ENCODE peak calls at places on chromosomes 16 and 17, in five cellular contexts. S is heart right ventricle, C is left lung, J is uterus, M is tibial nerve. Z is an unnamed sample. For H3K27me3, the result is how much of the 10 kb centered on the place peaks cover.

GRCh38 chr17:73500414-73500999 is 143.7 kb downstream of the SDK2 start:
- DNase-seq in S (no peak), C (no peak), J (no peak), M (no peak), Z (no peak)

GRCh38 chr17:1590031-1590746 is 27.6 kb upstream of the PITPNA start:
- DNase-seq in S (peak), C (peak), J (peak), M (no peak), Z (peak)

GRCh38 chr16:62644030-62644812 is 608.0 kb upstream of the CDH8 start:
- DNase-seq in S (no peak), C (peak), J (no peak), M (no peak), Z (no peak)

GRCh38 chr16:27347930-27348685 is 34.3 kb downstream of the IL4R start:
- DNase-seq in S (no peak), C (no peak), J (no peak), M (no peak), Z (no peak)

GRCh38 chr16:78628526-78628925 is 529.1 kb downstream of the WWOX start:
- DNase-seq in S (no peak), C (no peak), J (no peak), M (no peak), Z (no peak)

GRCh38 chr17:17847726-17848125 is 10.9 kb upstream of the SREBF1 start:
- DNase-seq in S (no peak), C (no peak), J (no peak), M (no peak), Z (no peak)

GRCh38 chr16:3292604-3293003 is 9.3 kb downstream of the ZNF263 start:
- DNase-seq in S (no peak), C (no peak), J (no peak), M (no peak), Z (no peak)

GRCh38 chr17:41278176-41278955 is 2.9 kb downstream of the KRTAP9-7 start:
- DNase-seq in S (no peak), C (no peak), J (no peak), M (no peak), Z (no peak)

GRCh38 chr16:11556945-11557720 is 29.6 kb downstream of the LITAF start:
- DNase-seq in S (no peak), C (no peak), J (no peak), M (no peak), Z (no peak)

GRCh38 chr17:71460943-71461342 is 659.9 kb upstream of the SOX9 start:
- DNase-seq in S (no peak), C (no peak), J (no peak), M (no peak), Z (no peak)

GRCh38 chr17:31321971-31322370 is 549 bp upstream of the EVI2A start:
- DNase-seq in S (no peak), C (no peak), J (no peak), M (no peak), Z (no peak)

GRCh38 chr17:45314761-45315549 is 1.9 kb downstream of the MAP3K14 start:
- DNase-seq in S (no peak), C (no peak), J (no peak), M (no peak), Z (no peak)

GRCh38 chr17:38748329-38749221 is at the start of gene PCGF2:
- DNase-seq in S (peak), C (peak), J (peak), M (peak), Z (peak)

GRCh38 chr16:72740346-72740745 is 307.6 kb downstream of the ZFHX3 start:
- DNase-seq in S (no peak), C (no peak), J (no peak), M (no peak), Z (peak)

GRCh38 chr17:17900615-17901520 is 64.1 kb upstream of the SREBF1 start:
- DNase-seq in S (peak), C (no peak), J (peak), M (peak), Z (peak)

GRCh38 chr17:28940675-28941074 is 10.6 kb downstream of the PHF12 start:
- DNase-seq in S (no peak), C (no peak), J (no peak), M (no peak), Z (no peak)

GRCh38 chr16:70789231-70789926 is 11.6 kb downstream of the VAC14 start:
- DNase-seq in S (peak), C (no peak), J (peak), M (peak), Z (no peak)

GRCh38 chr17:2485543-2485942 is 26.1 kb downstream of the METTL16 start:
- DNase-seq in S (no peak), C (no peak), J (no peak), M (no peak), Z (no peak)

GRCh38 chr17:35588196-35588920 is 1.2 kb downstream of the AP2B1 start:
- DNase-seq in S (no peak), C (no peak), J (no peak), M (no peak), Z (no peak)

GRCh38 chr17:48002920-48003685 is 32.2 kb downstream of the CDK5RAP3 start:
- DNase-seq in S (no peak), C (no peak), J (no peak), M (no peak), Z (no peak)

GRCh38 chr17:1720856-1721386 is 3.6 kb upstream of the WDR81 start:
- DNase-seq in S (peak), C (no peak), J (peak), M (no peak), Z (no peak)

GRCh38 chr17:75730065-75730464 is 8.8 kb downstream of the ITGB4 start:
- DNase-seq in S (no peak), C (peak), J (no peak), M (no peak), Z (no peak)

GRCh38 chr17:38507436-38507835 is 79.2 kb downstream of the ARHGAP23 start:
- DNase-seq in S (no peak), C (no peak), J (no peak), M (no peak), Z (no peak)

GRCh38 chr16:68287276-68288251 is 23.2 kb downstream of the SLC7A6OS start:
- DNase-seq in S (peak), C (no peak), J (peak), M (peak), Z (no peak)

GRCh38 chr17:79835953-79836951 is 3.0 kb downstream of the CBX4 start:
- DNase-seq in S (no peak), C (peak), J (no peak), M (no peak), Z (no peak)

GRCh38 chr16:25217119-25217511 is 368 bp downstream of the AQP8 start:
- DNase-seq in S (no peak), C (no peak), J (no peak), M (no peak), Z (no peak)

GRCh38 chr16:27315333-27316037 is 1.7 kb downstream of the IL4R start:
- DNase-seq in S (peak), C (peak), J (peak), M (no peak), Z (no peak)

GRCh38 chr17:2347805-2348685 is 10.7 kb downstream of the SGSM2 start:
- DNase-seq in S (no peak), C (peak), J (no peak), M (no peak), Z (peak)

GRCh38 chr17:47317119-47317518 is 6.6 kb upstream of the EFCAB13 start:
- DNase-seq in S (no peak), C (no peak), J (no peak), M (no peak), Z (no peak)

GRCh38 chr16:89581045-89581695 is 5.6 kb downstream of the CPNE7 start:
- DNase-seq in S (no peak), C (no peak), J (no peak), M (no peak), Z (peak)

GRCh38 chr16:79270011-79270410 is 330.5 kb downstream of the MAF start:
- DNase-seq in S (no peak), C (no peak), J (no peak), M (no peak), Z (no peak)

GRCh38 chr16:57133101-57133500 is 40.7 kb downstream of the CPNE2 start:
- DNase-seq in S (no peak), C (peak), J (no peak), M (no peak), Z (no peak)

GRCh38 chr17:13743906-13744305 is 142.2 kb upstream of the HS3ST3A1 start:
- DNase-seq in S (no peak), C (no peak), J (no peak), M (no peak), Z (no peak)

GRCh38 chr17:46738544-46738943 is 79.9 kb downstream of the WNT3 start:
- DNase-seq in S (no peak), C (no peak), J (no peak), M (no peak), Z (no peak)

GRCh38 chr17:29138184-29138955 is 41.8 kb downstream of the MYO18A start:
- DNase-seq in S (no peak), C (peak), J (no peak), M (no peak), Z (no peak)

GRCh38 chr17:63445571-63446217 is 412 bp downstream of the CYB561 start:
- DNase-seq in S (no peak), C (peak), J (peak), M (no peak), Z (no peak)

GRCh38 chr16:12455287-12455798 is 348.3 kb downstream of the CPPED1 start:
- DNase-seq in S (peak), C (peak), J (no peak), M (no peak), Z (no peak)

GRCh38 chr16:52363082-52363481 is 183.9 kb downstream of the TOX3 start:
- DNase-seq in S (no peak), C (no peak), J (no peak), M (no peak), Z (no peak)

DNA sequence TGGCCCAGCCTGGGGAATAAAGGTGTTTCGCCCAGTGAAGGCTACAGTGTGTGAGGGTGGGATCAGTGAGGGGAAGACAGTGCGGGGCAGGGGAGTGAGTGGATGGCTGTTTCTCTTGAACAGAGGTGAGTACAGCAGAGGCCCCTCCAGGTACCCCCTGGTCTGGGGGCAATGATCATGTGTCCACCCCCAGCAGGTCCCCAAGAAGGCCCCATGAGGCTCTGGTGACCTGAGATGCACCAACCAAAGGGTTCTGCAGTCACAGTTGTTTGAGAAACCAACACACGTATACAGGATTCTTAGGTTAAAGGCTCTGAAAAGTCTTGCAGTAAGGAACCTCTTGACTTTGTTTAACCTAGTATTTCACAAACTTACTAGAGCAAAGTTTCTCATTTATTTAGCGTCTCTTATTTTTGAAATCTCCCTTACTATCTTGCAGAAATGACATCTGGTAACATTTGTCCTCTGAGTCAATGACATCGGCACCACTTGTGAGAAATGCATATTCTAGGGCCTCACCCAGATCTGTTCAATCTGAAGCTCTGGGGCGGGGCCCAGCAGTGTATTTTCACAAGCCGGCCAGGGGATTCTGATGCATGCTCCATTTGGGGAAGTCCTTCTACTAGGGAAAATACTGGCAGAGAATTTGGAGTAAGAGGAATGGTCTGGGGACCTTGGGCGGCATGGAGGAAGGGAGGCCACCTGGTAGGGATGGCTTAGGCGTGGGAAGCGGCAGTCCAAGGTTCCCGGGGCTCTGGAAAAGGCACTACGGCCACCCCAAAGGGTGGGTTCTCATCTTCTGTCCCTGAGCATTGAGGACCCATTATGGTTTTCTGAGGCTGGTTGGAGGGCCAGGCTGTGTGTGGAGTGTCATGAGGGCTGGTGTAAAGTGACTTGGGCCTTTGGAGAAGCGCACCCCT is 217.3 kb downstream of the NTN1 start:
- DNase-seq in S (no peak), C (no peak), J (no peak), M (no peak), Z (no peak)
- H3K4me3 ChIP-seq in S (peak), C (no peak), J (peak), M (no peak), Z (no peak)

GRCh38 chr17:6690641-6691040 is 22.5 kb downstream of the SLC13A5 start:
- DNase-seq in S (no peak), C (no peak), J (no peak), M (no peak), Z (no peak)

GRCh38 chr17:6698004-6698403 is 15.2 kb downstream of the SLC13A5 start:
- DNase-seq in S (no peak), C (no peak), J (no peak), M (no peak), Z (no peak)

GRCh38 chr17:6696906-6697305 is 16.3 kb downstream of the SLC13A5 start:
- DNase-seq in S (no peak), C (no peak), J (no peak), M (no peak), Z (no peak)

GRCh38 chr17:6695565-6695964 is 17.6 kb downstream of the SLC13A5 start:
- DNase-seq in S (no peak), C (no peak), J (no peak), M (no peak), Z (no peak)

DNA sequence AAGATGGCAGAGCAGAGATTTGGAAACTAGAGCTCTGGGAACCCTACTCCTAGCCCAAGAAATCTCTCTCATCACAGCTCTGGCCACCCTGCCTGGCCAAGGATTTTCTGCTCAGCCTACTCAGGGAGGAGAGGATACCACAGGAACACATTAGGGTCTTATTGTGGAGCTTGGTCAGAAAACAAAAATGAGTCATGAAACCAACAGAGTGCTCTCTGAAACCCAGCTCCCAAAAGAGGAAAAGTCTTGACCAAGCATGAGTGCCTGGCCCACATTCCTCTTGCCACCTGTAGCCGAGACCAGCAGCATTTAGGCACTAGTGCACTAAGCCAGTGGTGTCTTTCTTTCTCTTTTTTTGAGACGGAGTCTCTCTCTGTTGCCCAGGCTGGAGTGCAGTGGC is 18.1 kb downstream of the SLC13A5 start:
- DNase-seq in S (no peak), C (no peak), J (no peak), M (no peak), Z (no peak)
- H3K27ac ChIP-seq in S (no peak), C (no peak), J (no peak), M (no peak), Z (no peak)

DNA sequence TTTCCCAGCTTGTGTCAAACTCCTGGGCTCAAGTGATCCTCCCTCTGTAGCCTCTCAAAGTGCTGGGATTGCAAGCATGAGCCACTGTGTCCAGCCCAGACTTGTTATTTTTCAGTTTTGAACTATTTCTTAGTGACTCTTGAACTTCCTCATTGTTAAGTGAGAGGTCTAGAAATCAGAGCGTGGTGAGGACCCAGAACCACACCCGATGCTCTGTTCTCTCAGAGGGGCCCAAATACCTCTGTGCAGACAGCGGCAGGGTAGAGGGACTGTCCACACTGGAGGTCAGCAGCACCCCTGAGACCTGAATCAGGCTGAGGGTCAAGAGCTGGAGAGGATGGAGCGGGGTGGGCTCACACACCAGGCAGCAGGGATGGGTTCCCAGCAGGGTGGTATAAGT is 47.7 kb upstream of the MEAK7 start:
- DNase-seq in S (no peak), C (no peak), J (no peak), M (no peak), Z (no peak)
- H3K27me3 ChIP-seq in S (under half), C (under half), J (under half), M (under half), Z (under half)

DNA sequence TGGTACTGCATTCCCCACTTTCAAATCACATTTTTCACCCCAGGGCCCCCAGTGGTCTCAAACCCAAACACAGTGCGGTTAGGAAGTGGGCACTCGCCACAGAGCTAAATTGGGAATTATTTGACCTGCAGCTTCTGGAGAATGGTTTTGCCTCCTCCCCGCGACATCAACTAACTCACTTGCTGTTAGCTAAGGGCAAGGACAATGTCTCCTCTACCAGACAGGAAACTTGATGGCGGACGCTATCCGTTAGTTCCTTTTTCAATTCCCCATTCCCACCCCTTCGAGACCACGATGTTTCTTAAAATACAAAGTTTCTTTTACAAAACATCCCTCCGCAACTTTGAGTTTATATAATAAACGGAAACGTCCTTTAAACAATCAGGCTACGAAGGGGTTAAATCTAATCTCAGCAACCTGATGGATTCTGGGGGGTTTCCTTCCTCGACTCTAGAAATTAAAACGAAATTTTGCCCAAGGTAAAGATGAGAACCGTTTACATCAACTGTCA is 494 bp upstream of the KAT7 start:
- DNase-seq in S (no peak), C (no peak), J (no peak), M (no peak), Z (no peak)
- H3K4me3 ChIP-seq in S (peak), C (peak), J (peak), M (peak), Z (peak)

DNA sequence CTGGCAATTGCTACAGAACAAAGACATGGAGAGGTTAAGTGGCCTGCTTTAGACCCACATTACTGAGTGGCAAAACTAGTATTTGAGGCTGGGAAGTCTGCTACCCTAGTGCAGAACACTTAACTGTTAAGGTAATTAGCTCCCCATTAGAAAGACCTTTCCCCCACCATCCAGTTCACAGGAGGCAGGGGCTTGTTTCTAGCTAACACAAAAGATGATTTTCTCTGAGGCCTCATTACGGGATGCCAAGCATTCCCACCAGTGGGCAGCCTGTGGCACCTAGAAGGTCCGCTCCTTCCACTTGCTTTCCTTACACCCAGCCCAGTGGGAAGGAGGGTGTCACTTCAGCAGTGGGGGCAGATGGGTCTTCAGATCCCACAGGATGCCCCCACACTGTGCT is 99.1 kb downstream of the RBFOX1 start:
- DNase-seq in S (no peak), C (no peak), J (no peak), M (no peak), Z (no peak)
- H3K27ac ChIP-seq in S (no peak), C (no peak), J (no peak), M (no peak), Z (no peak)

DNA sequence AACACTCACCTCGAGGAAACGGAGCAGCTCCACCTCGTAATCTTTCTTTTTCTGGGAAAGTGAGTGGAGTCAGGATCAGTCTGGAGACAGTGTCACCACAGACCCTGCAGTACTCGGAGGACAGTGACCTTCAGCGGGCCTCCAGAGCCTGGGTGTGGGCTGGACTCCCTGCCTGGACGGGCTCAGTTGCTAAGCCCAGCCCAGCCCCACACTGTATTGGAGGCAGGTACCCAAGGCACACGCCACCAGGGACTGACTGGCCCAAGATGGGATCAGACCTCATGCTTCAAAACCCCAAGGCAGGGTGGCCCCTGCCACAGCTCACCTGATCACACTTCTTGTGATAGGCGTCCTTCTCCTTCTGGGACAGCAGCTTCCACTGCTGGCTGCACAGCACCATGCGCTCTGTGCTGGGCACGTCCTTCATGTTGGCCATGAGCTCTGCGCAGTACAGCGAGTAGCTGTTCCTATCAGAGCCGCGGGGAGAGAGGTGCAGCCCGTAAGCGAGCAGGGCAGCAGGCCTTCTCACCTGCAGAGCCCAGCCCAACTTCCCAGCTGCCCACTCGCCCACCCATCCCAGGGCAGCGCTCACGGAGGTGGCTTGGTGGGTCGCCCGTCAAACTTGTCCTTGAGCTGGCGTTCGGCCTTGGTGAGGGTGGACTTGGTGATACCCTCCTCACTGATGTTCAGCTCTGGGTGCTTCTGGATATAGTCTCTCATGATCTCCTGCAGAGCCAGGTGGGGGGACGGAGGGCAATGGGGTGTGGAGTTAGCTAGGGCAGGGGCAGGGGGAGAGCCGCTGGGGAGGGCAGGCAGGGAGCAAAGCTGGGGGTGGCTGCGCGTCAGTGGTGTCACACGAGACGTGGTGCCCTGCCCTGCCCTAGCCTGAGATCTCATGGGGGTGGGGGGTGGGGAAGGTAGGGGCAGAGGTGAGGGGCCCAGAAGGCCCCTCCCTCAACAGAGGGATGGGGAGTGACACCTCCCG is 7.9 kb downstream of the UBTF start:
- DNase-seq in S (no peak), C (peak), J (no peak), M (no peak), Z (no peak)
- H3K27me3 ChIP-seq in S (under half), C (under half), J (under half), M (under half), Z (under half)

GRCh38 chr16:9821331-9821730 is 360.9 kb downstream of the GRIN2A start:
- DNase-seq in S (no peak), C (no peak), J (no peak), M (no peak), Z (no peak)
- H3K4me3 ChIP-seq in S (no peak), C (no peak), J (no peak), M (no peak), Z (no peak)

Z was measured in AG04450.